ENCODE peak calls at places on chromosomes 4 and X, in nine cellular contexts. One of them, this sample, is unnamed.
A peak's percentile ranks its signal among the peaks of the same experiment; 100 is the strongest.

GRCh38 chrX:74343970-74344622 is 40.1 kb downstream of the ZCCHC13 start:
- DNase-seq in heart left ventricle: no peak
- DNase-seq in body of pancreas: peak; percentile 42
- DNase-seq in lower leg skin: peak; percentile 41
- DNase-seq in breast epithelium: peak; percentile 23
- DNase-seq in suprapubic skin: no peak
- DNase-seq in HepG2: peak; percentile 60
- DNase-seq in transverse colon: peak; percentile 63
- DNase-seq in tibial nerve: peak; percentile 71
- DNase-seq in this sample: peak; percentile 74

GRCh38 chrX:17456526-17456925 is 81.5 kb downstream of the NHS start:
- DNase-seq in lower leg skin: no peak
- DNase-seq in body of pancreas: no peak
- DNase-seq in breast epithelium: no peak
- DNase-seq in heart left ventricle: no peak
- DNase-seq in transverse colon: no peak
- DNase-seq in suprapubic skin: no peak
- DNase-seq in tibial nerve: no peak
- DNase-seq in HepG2: no peak
- DNase-seq in this sample: no peak

GRCh38 chrX:110851780-110852179 is 56.2 kb upstream of the CHRDL1 start:
- DNase-seq in suprapubic skin: no peak
- DNase-seq in lower leg skin: no peak
- DNase-seq in body of pancreas: peak; percentile 35
- DNase-seq in tibial nerve: no peak
- DNase-seq in HepG2: no peak
- DNase-seq in heart left ventricle: no peak
- DNase-seq in transverse colon: no peak
- DNase-seq in breast epithelium: no peak
- DNase-seq in this sample: no peak

GRCh38 chr4:77538144-77538543 is 67.5 kb upstream of the CXCL13 start:
- DNase-seq in heart left ventricle: no peak
- DNase-seq in suprapubic skin: no peak
- DNase-seq in lower leg skin: no peak
- DNase-seq in transverse colon: no peak
- DNase-seq in tibial nerve: no peak
- DNase-seq in body of pancreas: no peak
- DNase-seq in HepG2: no peak
- DNase-seq in breast epithelium: no peak
- DNase-seq in this sample: no peak

GRCh38 chr4:52144303-52144849 is 93.3 kb downstream of the SPATA18 start:
- DNase-seq in tibial nerve: no peak
- DNase-seq in HepG2: peak; percentile 16
- DNase-seq in breast epithelium: no peak
- DNase-seq in transverse colon: no peak
- DNase-seq in lower leg skin: no peak
- DNase-seq in body of pancreas: no peak
- DNase-seq in heart left ventricle: no peak
- DNase-seq in suprapubic skin: no peak
- DNase-seq in this sample: no peak

GRCh38 chrX:109936114-109936513 is 66.8 kb upstream of the TMEM164 start:
- DNase-seq in HepG2: no peak
- DNase-seq in lower leg skin: no peak
- DNase-seq in suprapubic skin: no peak
- DNase-seq in body of pancreas: no peak
- DNase-seq in breast epithelium: no peak
- DNase-seq in tibial nerve: no peak
- DNase-seq in heart left ventricle: no peak
- DNase-seq in transverse colon: no peak
- DNase-seq in this sample: no peak

GRCh38 chr4:125985856-125986255 is 671.1 kb downstream of the FAT4 start:
- DNase-seq in tibial nerve: no peak
- DNase-seq in transverse colon: no peak
- DNase-seq in heart left ventricle: no peak
- DNase-seq in lower leg skin: no peak
- DNase-seq in HepG2: no peak
- DNase-seq in suprapubic skin: no peak
- DNase-seq in breast epithelium: no peak
- DNase-seq in body of pancreas: no peak
- DNase-seq in this sample: no peak

GRCh38 chr4:173040200-173040599 is 128.4 kb upstream of the GALNT7 start:
- DNase-seq in HepG2: no peak
- DNase-seq in lower leg skin: no peak
- DNase-seq in body of pancreas: peak; percentile 69
- DNase-seq in transverse colon: no peak
- DNase-seq in breast epithelium: no peak
- DNase-seq in suprapubic skin: no peak
- DNase-seq in tibial nerve: peak; percentile 9
- DNase-seq in heart left ventricle: no peak
- DNase-seq in this sample: no peak

GRCh38 chr4:77043507-77044131 is 32.2 kb downstream of the CCNI start:
- DNase-seq in breast epithelium: no peak
- DNase-seq in tibial nerve: peak; percentile 26
- DNase-seq in transverse colon: no peak
- DNase-seq in HepG2: no peak
- DNase-seq in lower leg skin: peak; percentile 24
- DNase-seq in suprapubic skin: no peak
- DNase-seq in body of pancreas: no peak
- DNase-seq in heart left ventricle: no peak
- DNase-seq in this sample: peak; percentile 45

GRCh38 chr4:46390353-46391058 is 578 bp upstream of the GABRA2 start:
- DNase-seq in transverse colon: no peak
- DNase-seq in suprapubic skin: no peak
- DNase-seq in body of pancreas: no peak
- DNase-seq in heart left ventricle: no peak
- DNase-seq in HepG2: no peak
- DNase-seq in breast epithelium: no peak
- DNase-seq in lower leg skin: no peak
- DNase-seq in tibial nerve: no peak
- DNase-seq in this sample: no peak

GRCh38 chr4:77699731-77700210 is 94.2 kb downstream of the CXCL13 start:
- DNase-seq in body of pancreas: no peak
- DNase-seq in tibial nerve: no peak
- DNase-seq in lower leg skin: no peak
- DNase-seq in transverse colon: no peak
- DNase-seq in suprapubic skin: no peak
- DNase-seq in breast epithelium: no peak
- DNase-seq in HepG2: peak; percentile 74
- DNase-seq in heart left ventricle: no peak
- DNase-seq in this sample: no peak

GRCh38 chr4:54215379-54216072 is 13.6 kb upstream of the PDGFRA start:
- DNase-seq in lower leg skin: no peak
- DNase-seq in HepG2: no peak
- DNase-seq in suprapubic skin: no peak
- DNase-seq in tibial nerve: no peak
- DNase-seq in heart left ventricle: no peak
- DNase-seq in body of pancreas: no peak
- DNase-seq in breast epithelium: no peak
- DNase-seq in transverse colon: no peak
- DNase-seq in this sample: no peak

GRCh38 chrX:139974496-139974895 is 9.2 kb upstream of the CXorf66 start:
- DNase-seq in tibial nerve: no peak
- DNase-seq in lower leg skin: no peak
- DNase-seq in breast epithelium: no peak
- DNase-seq in transverse colon: no peak
- DNase-seq in HepG2: no peak
- DNase-seq in suprapubic skin: no peak
- DNase-seq in body of pancreas: no peak
- DNase-seq in heart left ventricle: no peak
- DNase-seq in this sample: no peak

GRCh38 chr4:96380106-96380505 is 540.2 kb downstream of the PDHA2 start:
- DNase-seq in lower leg skin: no peak
- DNase-seq in body of pancreas: no peak
- DNase-seq in suprapubic skin: no peak
- DNase-seq in heart left ventricle: no peak
- DNase-seq in breast epithelium: no peak
- DNase-seq in transverse colon: no peak
- DNase-seq in tibial nerve: no peak
- DNase-seq in HepG2: no peak
- DNase-seq in this sample: no peak

GRCh38 chrX:112714357-112714918 is 34.7 kb upstream of the LHFPL1 start:
- DNase-seq in lower leg skin: no peak
- DNase-seq in breast epithelium: no peak
- DNase-seq in transverse colon: no peak
- DNase-seq in HepG2: no peak
- DNase-seq in heart left ventricle: no peak
- DNase-seq in tibial nerve: no peak
- DNase-seq in body of pancreas: no peak
- DNase-seq in suprapubic skin: no peak
- DNase-seq in this sample: no peak

GRCh38 chr4:71872767-71873422 is 89.0 kb upstream of the GC start:
- DNase-seq in transverse colon: no peak
- DNase-seq in HepG2: no peak
- DNase-seq in tibial nerve: no peak
- DNase-seq in breast epithelium: no peak
- DNase-seq in lower leg skin: no peak
- DNase-seq in heart left ventricle: no peak
- DNase-seq in body of pancreas: no peak
- DNase-seq in suprapubic skin: no peak
- DNase-seq in this sample: no peak

GRCh38 chrX:25015486-25016360 is at the start of gene ARX:
- DNase-seq in suprapubic skin: no peak
- DNase-seq in tibial nerve: no peak
- DNase-seq in breast epithelium: no peak
- DNase-seq in HepG2: peak; percentile 43
- DNase-seq in lower leg skin: no peak
- DNase-seq in heart left ventricle: no peak
- DNase-seq in body of pancreas: peak; percentile 37
- DNase-seq in transverse colon: peak; percentile 51
- DNase-seq in this sample: no peak

GRCh38 chrX:54494970-54495813 is 842 bp downstream of the FGD1 start:
- DNase-seq in transverse colon: no peak
- DNase-seq in HepG2: no peak
- DNase-seq in lower leg skin: peak; percentile 15
- DNase-seq in breast epithelium: no peak
- DNase-seq in body of pancreas: peak; percentile 21
- DNase-seq in tibial nerve: no peak
- DNase-seq in suprapubic skin: no peak
- DNase-seq in heart left ventricle: no peak
- DNase-seq in this sample: peak; percentile 34

GRCh38 chr4:110609044-110609750 is 13.7 kb downstream of the PITX2 start:
- DNase-seq in suprapubic skin: no peak
- DNase-seq in tibial nerve: no peak
- DNase-seq in transverse colon: no peak
- DNase-seq in HepG2: no peak
- DNase-seq in breast epithelium: no peak
- DNase-seq in body of pancreas: no peak
- DNase-seq in lower leg skin: no peak
- DNase-seq in heart left ventricle: no peak
- DNase-seq in this sample: no peak

GRCh38 chrX:9064694-9065093 is 30.8 kb upstream of the FAM9B start:
- DNase-seq in body of pancreas: no peak
- DNase-seq in HepG2: no peak
- DNase-seq in heart left ventricle: no peak
- DNase-seq in suprapubic skin: no peak
- DNase-seq in transverse colon: no peak
- DNase-seq in tibial nerve: no peak
- DNase-seq in breast epithelium: no peak
- DNase-seq in lower leg skin: no peak
- DNase-seq in this sample: no peak
- H3K4me3 ChIP-seq in body of pancreas: no peak overlapping the region
- H3K4me3 ChIP-seq in HepG2: no peak overlapping the region
- H3K4me3 ChIP-seq in heart left ventricle: no peak overlapping the region
- H3K4me3 ChIP-seq in suprapubic skin: no peak overlapping the region
- H3K4me3 ChIP-seq in transverse colon: no peak overlapping the region
- H3K4me3 ChIP-seq in tibial nerve: no peak overlapping the region
- H3K4me3 ChIP-seq in breast epithelium: no peak overlapping the region
- H3K4me3 ChIP-seq in lower leg skin: no peak overlapping the region
- H3K4me3 ChIP-seq in this sample: no peak overlapping the region

DNA sequence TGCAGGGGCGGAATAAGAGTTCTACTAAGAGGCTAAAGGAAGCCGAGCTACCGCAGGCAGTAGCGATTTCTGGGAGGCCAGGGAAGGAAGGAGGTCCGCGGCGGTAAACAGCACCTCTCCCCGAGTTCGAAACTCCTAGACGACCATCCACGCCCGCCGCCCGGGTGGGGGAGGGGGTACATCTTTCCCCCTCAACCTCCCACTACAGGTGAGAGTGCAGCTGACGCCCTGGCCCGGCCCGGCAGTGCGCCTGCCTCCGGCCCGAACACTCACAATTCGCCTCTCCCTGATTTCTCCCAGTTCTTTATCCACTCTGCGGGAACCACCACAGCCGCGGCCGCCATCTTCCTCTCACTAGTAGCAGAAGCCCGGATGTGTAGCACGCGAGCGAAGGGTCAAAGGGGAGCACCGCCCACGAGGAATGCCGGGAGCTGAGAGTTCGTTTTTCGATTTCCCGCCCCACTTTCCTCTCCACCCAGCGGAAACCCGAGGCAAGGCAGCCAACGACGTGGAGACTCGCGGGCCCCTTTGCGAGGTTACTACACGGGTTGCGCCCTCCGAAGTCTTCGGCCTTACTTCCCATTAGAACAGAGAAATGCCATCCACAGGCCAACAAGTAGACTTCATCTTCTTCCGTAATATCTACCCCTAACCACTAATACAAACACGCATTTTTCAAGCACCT is at the start of gene THOC2:
- DNase-seq in lower leg skin: peak; percentile 83
- DNase-seq in HepG2: peak; percentile 73
- DNase-seq in body of pancreas: peak; percentile 81
- DNase-seq in heart left ventricle: peak; percentile 90
- DNase-seq in breast epithelium: peak; percentile 78
- DNase-seq in tibial nerve: peak; percentile 83
- DNase-seq in suprapubic skin: peak; percentile 91
- DNase-seq in transverse colon: peak; percentile 87
- DNase-seq in this sample: peak; percentile 89
- TF ChIP-seq POLR2A in lower leg skin: no peak
- TF ChIP-seq POLR2A in HepG2: peak; percentile 53
- TF ChIP-seq POLR2A in body of pancreas: peak; percentile 56
- TF ChIP-seq POLR2A in heart left ventricle: no peak
- TF ChIP-seq POLR2A in breast epithelium: no peak
- TF ChIP-seq POLR2A in tibial nerve: peak; percentile 55
- TF ChIP-seq POLR2A in suprapubic skin: no peak
- TF ChIP-seq POLR2A in transverse colon: peak; percentile 46
- TF ChIP-seq POLR2A in this sample: no peak

DNA sequence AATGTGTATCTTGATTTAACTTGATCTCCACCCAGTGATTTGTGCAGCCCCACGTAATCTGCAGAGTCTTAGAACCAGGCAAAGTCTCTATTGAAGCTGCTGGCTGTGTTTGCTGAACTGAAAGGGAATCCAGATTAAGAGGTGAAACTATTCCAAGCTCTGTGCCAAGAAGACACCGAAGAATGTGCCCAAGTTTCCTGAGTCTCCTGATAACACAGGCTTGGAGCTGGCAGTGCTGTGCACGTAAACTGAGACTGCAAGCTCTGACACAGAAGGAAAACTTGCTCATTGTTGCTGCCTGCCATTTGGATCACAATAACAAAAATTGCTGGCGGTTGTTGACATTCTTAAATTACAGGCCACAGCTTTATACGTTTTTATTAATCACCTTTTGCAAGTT is 60.2 kb upstream of the VCX3B start:
- DNase-seq in HepG2: no peak
- DNase-seq in tibial nerve: no peak
- DNase-seq in suprapubic skin: no peak
- DNase-seq in breast epithelium: no peak
- DNase-seq in body of pancreas: peak; percentile 10
- DNase-seq in transverse colon: no peak
- DNase-seq in heart left ventricle: no peak
- DNase-seq in lower leg skin: no peak
- DNase-seq in this sample: no peak
- H3K4me3 ChIP-seq in HepG2: no peak overlapping the region
- H3K4me3 ChIP-seq in tibial nerve: no peak overlapping the region
- H3K4me3 ChIP-seq in suprapubic skin: no peak overlapping the region
- H3K4me3 ChIP-seq in breast epithelium: no peak overlapping the region
- H3K4me3 ChIP-seq in body of pancreas: no peak overlapping the region
- H3K4me3 ChIP-seq in transverse colon: no peak overlapping the region
- H3K4me3 ChIP-seq in heart left ventricle: no peak overlapping the region
- H3K4me3 ChIP-seq in lower leg skin: no peak overlapping the region
- H3K4me3 ChIP-seq in this sample: no peak overlapping the region

GRCh38 chr4:2535386-2536192 is 858 bp upstream of the FAM193A start:
- DNase-seq in tibial nerve: peak; percentile 20
- DNase-seq in lower leg skin: peak; percentile 27
- DNase-seq in suprapubic skin: peak; percentile 88
- DNase-seq in HepG2: peak; percentile 42
- DNase-seq in breast epithelium: peak; percentile 35
- DNase-seq in body of pancreas: no peak
- DNase-seq in transverse colon: peak; percentile 53
- DNase-seq in heart left ventricle: peak; percentile 81
- DNase-seq in this sample: peak; percentile 84
- TF ChIP-seq POLR2A in tibial nerve: no peak
- TF ChIP-seq POLR2A in lower leg skin: no peak
- TF ChIP-seq POLR2A in suprapubic skin: no peak
- TF ChIP-seq POLR2A in HepG2: peak; percentile 77
- TF ChIP-seq POLR2A in breast epithelium: no peak
- TF ChIP-seq POLR2A in body of pancreas: peak; percentile 57
- TF ChIP-seq POLR2A in transverse colon: peak; percentile 72
- TF ChIP-seq POLR2A in heart left ventricle: no peak
- TF ChIP-seq POLR2A in this sample: no peak

This sample was measured in adrenal gland.